ENCODE peak calls at places on chromosomes 5 and 9, in five cellular contexts. M, O, D, Z and N are unnamed samples.

GRCh38 chr5:178114325-178115135 is 1.2 kb downstream of the N4BP3 start:
- DNase-seq in M (peak; percentile 28), O (peak; percentile 67), D (no peak), Z (no peak), N (no peak)

GRCh38 chr5:138569759-138570158 is 5.4 kb downstream of the HSPA9 start:
- DNase-seq in M (no peak), O (no peak), D (no peak), Z (no peak), N (peak; percentile 25)

GRCh38 chr5:11273180-11273882 is 512.3 kb upstream of the DAP start:
- DNase-seq in M (no peak), O (no peak), D (no peak), Z (no peak), N (peak; percentile 54)

GRCh38 chr9:3894764-3895163 is 369.0 kb upstream of the RFX3 start:
- DNase-seq in M (no peak), O (no peak), D (no peak), Z (no peak), N (peak; percentile 93)

GRCh38 chr5:179265529-179266290 is 79.6 kb downstream of the ADAMTS2 start:
- DNase-seq in M (no peak), O (peak; percentile 82), D (peak; percentile 98), Z (peak; percentile 28), N (peak; percentile 99)

GRCh38 chr5:74865799-74866652 is at the start of gene FAM169A:
- DNase-seq in M (peak; percentile 37), O (peak; percentile 51), D (no peak), Z (peak; percentile 27), N (peak; percentile 52)

GRCh38 chr9:98603821-98604383 is 104.8 kb downstream of the GABBR2 start:
- DNase-seq in M (no peak), O (no peak), D (no peak), Z (peak; percentile 9), N (peak; percentile 44)

GRCh38 chr5:142716963-142717362 is 31.1 kb upstream of the FGF1 start:
- DNase-seq in M (no peak), O (peak; percentile 65), D (no peak), Z (peak; percentile 49), N (peak; percentile 57)

GRCh38 chr9:95150903-95151302 is 166.6 kb downstream of the FANCC start:
- DNase-seq in M (no peak), O (no peak), D (no peak), Z (no peak), N (no peak)

GRCh38 chr9:36136277-36136893 is at the start of gene GLIPR2:
- DNase-seq in M (peak; percentile 66), O (peak; percentile 92), D (peak; percentile 86), Z (peak; percentile 77), N (peak; percentile 70)

GRCh38 chr5:610744-611730 is 1.1 kb upstream of the CEP72 start:
- DNase-seq in M (no peak), O (peak; percentile 31), D (no peak), Z (no peak), N (no peak)

GRCh38 chr5:147558826-147559225 is 49.0 kb upstream of the DPYSL3 start:
- DNase-seq in M (no peak), O (no peak), D (no peak), Z (peak; percentile 63), N (peak; percentile 79)

GRCh38 chr5:177362871-177363507 is 5.3 kb downstream of the RGS14 start:
- DNase-seq in M (peak; percentile 47), O (peak; percentile 85), D (peak; percentile 70), Z (peak; percentile 71), N (no peak)

GRCh38 chr9:134060546-134060945 is 7.3 kb downstream of the BRD3 start:
- DNase-seq in M (no peak), O (no peak), D (no peak), Z (no peak), N (no peak)

GRCh38 chr9:103037508-103038477 is 42.7 kb downstream of the CYLC2 start:
- DNase-seq in M (no peak), O (no peak), D (peak; percentile 25), Z (no peak), N (no peak)

GRCh38 chr9:137694236-137694959 is 75.6 kb downstream of the EHMT1 start:
- DNase-seq in M (no peak), O (no peak), D (no peak), Z (no peak), N (no peak)

GRCh38 chr9:79800578-79800977 is 228.8 kb downstream of the TLE4 start:
- DNase-seq in M (no peak), O (no peak), D (no peak), Z (no peak), N (no peak)

GRCh38 chr5:139470821-139471300 is at the start of gene SMIM33:
- DNase-seq in M (peak; percentile 36), O (peak; percentile 73), D (no peak), Z (no peak), N (no peak)

GRCh38 chr9:74824654-74825053 is 63.1 kb downstream of the TRPM6 start:
- DNase-seq in M (no peak), O (peak; percentile 62), D (no peak), Z (peak; percentile 71), N (peak; percentile 42)

GRCh38 chr9:125561497-125562148 is 145.4 kb downstream of the MAPKAP1 start:
- DNase-seq in M (no peak), O (no peak), D (no peak), Z (no peak), N (no peak)

GRCh38 chr9:125559194-125559593 is 147.8 kb downstream of the MAPKAP1 start:
- DNase-seq in M (no peak), O (no peak), D (no peak), Z (no peak), N (no peak)

GRCh38 chr9:125556046-125556445 is 151.0 kb downstream of the MAPKAP1 start:
- DNase-seq in M (no peak), O (no peak), D (no peak), Z (no peak), N (no peak)

GRCh38 chr9:125559894-125560293 is 147.1 kb downstream of the MAPKAP1 start:
- DNase-seq in M (no peak), O (no peak), D (no peak), Z (no peak), N (no peak)

DNA sequence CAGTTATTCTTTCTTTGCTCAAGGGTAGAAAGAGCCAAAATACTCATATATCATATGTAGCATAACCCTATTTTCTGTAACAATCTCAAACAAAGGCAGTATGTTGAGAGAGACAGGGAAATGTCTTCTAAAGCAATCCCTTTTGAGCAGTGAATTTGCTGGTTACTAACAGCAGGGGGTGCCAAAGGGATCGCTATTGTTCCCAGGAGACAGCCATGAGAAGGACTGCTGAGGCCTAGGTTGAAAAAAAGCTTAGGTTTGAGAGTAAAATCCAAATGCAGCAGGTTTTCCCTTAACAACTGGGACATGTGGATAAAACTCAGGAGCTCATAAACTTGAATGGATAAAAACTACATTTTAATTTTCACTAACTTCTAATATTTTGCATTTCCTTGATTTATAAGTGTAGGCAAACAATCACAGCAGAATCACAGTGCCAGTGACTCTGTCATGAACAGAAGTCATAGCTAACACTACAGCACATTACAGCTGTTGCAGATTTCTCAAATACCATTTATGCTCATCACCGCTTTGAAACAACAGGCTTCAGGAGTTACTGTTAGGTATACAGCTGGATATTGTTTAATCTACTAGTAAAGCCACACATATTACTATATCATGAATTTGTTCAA is 148.4 kb downstream of the MAPKAP1 start:
- DNase-seq in M (peak; percentile 25), O (peak; percentile 87), D (no peak), Z (peak; percentile 59), N (peak; percentile 86)
- TF ChIP-seq CTCF in M (peak; percentile 68), O (peak; percentile 90), D (peak; percentile 74), Z (peak; percentile 59), N (peak; percentile 91)

DNA sequence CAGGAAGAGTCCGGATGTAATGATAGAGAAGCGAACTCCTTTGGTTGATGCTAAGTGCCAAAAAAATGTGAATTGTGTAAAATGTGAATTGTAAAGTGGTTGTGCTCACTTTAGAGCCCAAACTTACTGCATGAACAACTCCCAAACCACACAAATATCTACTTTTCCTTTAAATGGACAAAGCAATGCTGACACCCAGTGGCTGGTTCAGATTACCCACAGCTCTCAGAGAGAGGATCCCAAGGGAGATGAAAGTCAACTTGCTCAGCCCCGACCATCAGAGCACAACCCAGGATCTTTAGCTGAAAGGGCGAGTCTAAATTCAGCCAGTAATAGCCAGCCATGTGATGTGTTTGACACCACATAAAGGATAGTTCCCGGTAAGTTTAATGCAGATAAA is 133.7 kb downstream of the NMUR2 start:
- DNase-seq in M (no peak), O (no peak), D (no peak), Z (no peak), N (no peak)
- TF ChIP-seq CTCF in M (no peak), O (no peak), D (peak; percentile 26), Z (peak; percentile 24), N (peak; percentile 11)

GRCh38 chr9:127970401-127971313 is 10.1 kb downstream of the EEIG1 start:
- DNase-seq in M (peak; percentile 61), O (peak; percentile 90), D (no peak), Z (no peak), N (no peak)
- TF ChIP-seq CTCF in M (no peak), O (no peak), D (no peak), Z (no peak), N (no peak)

DNA sequence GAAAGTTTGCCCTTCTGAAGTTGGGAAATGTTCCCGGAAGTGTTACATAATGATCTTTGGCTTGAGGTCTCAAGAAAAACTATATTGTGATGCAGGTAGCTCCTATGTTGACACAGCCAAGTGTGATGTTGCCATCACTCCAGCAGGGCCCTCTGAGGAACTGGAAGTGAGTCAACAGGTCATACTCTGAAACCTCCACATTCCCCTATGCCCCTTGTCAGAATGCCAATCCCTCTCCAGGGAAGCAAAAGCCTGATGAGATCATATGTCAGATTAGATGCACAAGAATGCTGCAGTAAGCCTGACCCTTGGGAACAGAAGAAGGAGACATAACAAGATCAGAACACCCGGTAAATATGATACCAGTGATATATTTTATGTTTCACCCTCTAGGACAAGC is 66.8 kb upstream of the ITGA2 start:
- DNase-seq in M (no peak), O (no peak), D (no peak), Z (no peak), N (peak; percentile 81)
- TF ChIP-seq CTCF in M (no peak), O (no peak), D (no peak), Z (no peak), N (no peak)

DNA sequence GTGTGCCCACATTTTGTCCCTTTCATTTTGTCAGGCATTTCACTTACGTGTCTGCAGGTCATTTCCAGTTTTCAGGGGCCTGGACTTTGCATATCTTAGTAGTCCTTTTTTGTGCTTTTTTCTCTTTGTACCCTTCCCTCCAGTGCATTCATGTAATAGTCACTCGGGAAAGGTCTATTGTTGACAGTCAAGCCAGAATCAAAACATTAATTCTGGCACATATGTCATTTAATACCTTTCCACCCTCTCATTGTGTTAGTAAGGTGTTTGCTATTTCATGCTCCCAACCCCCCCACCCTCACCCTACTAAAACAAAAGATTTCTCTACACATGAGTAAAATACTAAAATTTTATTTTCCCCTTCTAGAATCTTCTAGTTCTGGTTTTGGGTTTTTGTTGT is 42.7 kb downstream of the UGCG start:
- DNase-seq in M (no peak), O (no peak), D (no peak), Z (no peak), N (peak; percentile 29)
- TF ChIP-seq CTCF in M (no peak), O (no peak), D (no peak), Z (no peak), N (no peak)

GRCh38 chr5:69265931-69266330 is 31.2 kb downstream of the CDK7 start:
- DNase-seq in M (no peak), O (no peak), D (no peak), Z (no peak), N (no peak)
- TF ChIP-seq CTCF in M (no peak), O (no peak), D (peak; percentile 5), Z (no peak), N (no peak)

GRCh38 chr5:115209279-115209678 is 39.6 kb upstream of the TRIM36 start:
- DNase-seq in M (no peak), O (peak; percentile 68), D (no peak), Z (no peak), N (peak; percentile 50)
- TF ChIP-seq CTCF in M (no peak), O (no peak), D (no peak), Z (no peak), N (no peak)